ENCODE peak calls at places on chromosomes 4 and X, in eight cellular contexts. B is breast epithelium, Z is HepG2, N is GM23338, T is K562, Y is HCT116, M is SK-N-SH, S is suprapubic skin. H is an unnamed sample.

GRCh38 chr4:88033309-88033708 is 25.9 kb downstream of the PKD2 start:
- DNase-seq in B (no peak), Z (peak; percentile 71), N (peak; percentile 81), T (peak; percentile 22), Y (peak; percentile 34), M (peak; percentile 54), S (no peak), H (peak; percentile 25)

GRCh38 chr4:178296669-178297068 is 854.4 kb upstream of the AGA start:
- DNase-seq in B (no peak), Z (no peak), N (no peak), T (no peak), Y (no peak), M (no peak), S (no peak), H (no peak)

GRCh38 chr4:86092684-86093083 is 267.2 kb downstream of the MAPK10 start:
- DNase-seq in B (no peak), Z (no peak), N (no peak), T (no peak), Y (no peak), M (no peak), S (no peak), H (no peak)

GRCh38 chr4:36351082-36351666 is 69.8 kb downstream of the DTHD1 start:
- DNase-seq in B (peak; percentile 27), Z (peak; percentile 19), N (peak; percentile 74), T (peak; percentile 18), Y (peak; percentile 36), M (peak; percentile 18), S (no peak), H (peak; percentile 72)

GRCh38 chr4:179196511-179196910 is 1754.3 kb upstream of the AGA start:
- DNase-seq in B (no peak), Z (no peak), N (peak; percentile 34), T (no peak), Y (no peak), M (no peak), S (no peak), H (no peak)

GRCh38 chrX:136209016-136209738 is 42.0 kb downstream of the MAP7D3 start:
- DNase-seq in B (no peak), Z (no peak), N (peak; percentile 57), T (peak; percentile 50), Y (no peak), M (peak; percentile 62), S (no peak), H (peak; percentile 45)

GRCh38 chrX:9310596-9310995 is 154.3 kb upstream of the TBL1X start:
- DNase-seq in B (no peak), Z (no peak), N (no peak), T (no peak), Y (no peak), M (no peak), S (no peak), H (no peak)

GRCh38 chrX:74119016-74119910 is 184.7 kb upstream of the ZCCHC13 start:
- DNase-seq in B (no peak), Z (no peak), N (no peak), T (no peak), Y (peak; percentile 24), M (no peak), S (no peak), H (no peak)

GRCh38 chrX:22674947-22675346 is 324.8 kb upstream of the DDX53 start:
- DNase-seq in B (no peak), Z (no peak), N (no peak), T (no peak), Y (no peak), M (no peak), S (no peak), H (no peak)

GRCh38 chr4:71630783-71631182 is 153.1 kb downstream of the GC start:
- DNase-seq in B (no peak), Z (no peak), N (no peak), T (no peak), Y (no peak), M (no peak), S (no peak), H (no peak)

GRCh38 chr4:38406243-38406642 is 257.8 kb upstream of the KLF3 start:
- DNase-seq in B (no peak), Z (no peak), N (no peak), T (no peak), Y (no peak), M (no peak), S (no peak), H (no peak)

GRCh38 chrX:107629533-107629909 is 1.2 kb downstream of the PRPS1 start:
- DNase-seq in B (no peak), Z (peak; percentile 6), N (peak; percentile 13), T (peak; percentile 19), Y (no peak), M (peak; percentile 25), S (no peak), H (no peak)

GRCh38 chrX:103253608-103254007 is 1.3 kb downstream of the TCEAL8 start:
- DNase-seq in B (no peak), Z (no peak), N (no peak), T (peak; percentile 12), Y (no peak), M (no peak), S (no peak), H (no peak)

GRCh38 chr4:5044341-5044740 is 6.9 kb upstream of the STK32B start:
- DNase-seq in B (no peak), Z (no peak), N (no peak), T (no peak), Y (no peak), M (no peak), S (no peak), H (no peak)

GRCh38 chrX:19857131-19857530 is 30.3 kb downstream of the SH3KBP1 start:
- DNase-seq in B (no peak), Z (no peak), N (no peak), T (no peak), Y (no peak), M (no peak), S (no peak), H (no peak)

GRCh38 chr4:3803475-3803847 is 37.3 kb downstream of the ADRA2C start:
- DNase-seq in B (no peak), Z (peak; percentile 78), N (no peak), T (no peak), Y (no peak), M (no peak), S (no peak), H (no peak)

GRCh38 chrX:2261838-2262678 is 238.7 kb downstream of the DHRSX start:
- DNase-seq in B (no peak), Z (no peak), N (no peak), T (no peak), Y (no peak), M (no peak), S (peak; percentile 61), H (no peak)

GRCh38 chrX:18348047-18348446 is 6.4 kb downstream of the SCML2 start:
- DNase-seq in B (no peak), Z (no peak), N (no peak), T (no peak), Y (no peak), M (no peak), S (no peak), H (no peak)

GRCh38 chrX:9352683-9353430 is 112.0 kb upstream of the TBL1X start:
- DNase-seq in B (no peak), Z (peak; percentile 4), N (no peak), T (peak; percentile 36), Y (no peak), M (no peak), S (no peak), H (peak; percentile 41)

GRCh38 chrX:143663755-143664154 is 27.9 kb upstream of the SLITRK4 start:
- DNase-seq in B (no peak), Z (no peak), N (peak; percentile 0), T (no peak), Y (no peak), M (no peak), S (no peak), H (no peak)

DNA sequence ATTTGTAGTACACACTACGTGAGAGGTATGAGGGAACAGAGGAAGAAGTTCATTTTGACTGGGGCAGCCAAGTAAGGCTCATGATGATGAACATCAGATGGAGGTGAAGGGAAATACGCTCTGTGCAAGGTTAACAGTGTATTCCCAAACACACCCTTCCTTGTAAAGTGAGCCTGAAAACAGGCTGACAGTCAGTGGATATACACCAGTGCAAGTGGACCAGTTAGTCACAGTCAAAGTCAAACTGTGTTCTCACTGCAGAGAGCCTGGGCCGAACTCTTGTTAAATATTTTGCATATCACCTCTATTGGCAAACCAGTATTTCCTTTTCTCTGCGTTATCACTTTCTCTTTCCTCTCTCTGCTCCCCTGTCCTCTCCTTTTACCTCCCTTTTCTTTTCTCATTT is 23.4 kb upstream of the RHOH start:
- DNase-seq in B (no peak), Z (no peak), N (no peak), T (no peak), Y (no peak), M (no peak), S (no peak), H (no peak)
- TF ChIP-seq POLR2AphosphoS5 in B (no peak), Z (no peak), N (no peak), T (no peak), Y (no peak), M (no peak), S (no peak), H (no peak)

GRCh38 chr4:24914460-24914859 is 1.6 kb upstream of the CCDC149 start:
- DNase-seq in B (no peak), Z (no peak), N (no peak), T (no peak), Y (no peak), M (no peak), S (no peak), H (no peak)
- H3K4me1 ChIP-seq in B (no peaks in the 10 kb centered on the region), Z (no peaks in the 10 kb centered on the region), N (peaks cover 18% of the 10 kb centered on the region), T (peaks cover 10% of the 10 kb centered on the region), Y (peaks cover 10% of the 10 kb centered on the region), M (no peaks in the 10 kb centered on the region), S (peaks cover 14% of the 10 kb centered on the region), H (no peaks in the 10 kb centered on the region)

DNA sequence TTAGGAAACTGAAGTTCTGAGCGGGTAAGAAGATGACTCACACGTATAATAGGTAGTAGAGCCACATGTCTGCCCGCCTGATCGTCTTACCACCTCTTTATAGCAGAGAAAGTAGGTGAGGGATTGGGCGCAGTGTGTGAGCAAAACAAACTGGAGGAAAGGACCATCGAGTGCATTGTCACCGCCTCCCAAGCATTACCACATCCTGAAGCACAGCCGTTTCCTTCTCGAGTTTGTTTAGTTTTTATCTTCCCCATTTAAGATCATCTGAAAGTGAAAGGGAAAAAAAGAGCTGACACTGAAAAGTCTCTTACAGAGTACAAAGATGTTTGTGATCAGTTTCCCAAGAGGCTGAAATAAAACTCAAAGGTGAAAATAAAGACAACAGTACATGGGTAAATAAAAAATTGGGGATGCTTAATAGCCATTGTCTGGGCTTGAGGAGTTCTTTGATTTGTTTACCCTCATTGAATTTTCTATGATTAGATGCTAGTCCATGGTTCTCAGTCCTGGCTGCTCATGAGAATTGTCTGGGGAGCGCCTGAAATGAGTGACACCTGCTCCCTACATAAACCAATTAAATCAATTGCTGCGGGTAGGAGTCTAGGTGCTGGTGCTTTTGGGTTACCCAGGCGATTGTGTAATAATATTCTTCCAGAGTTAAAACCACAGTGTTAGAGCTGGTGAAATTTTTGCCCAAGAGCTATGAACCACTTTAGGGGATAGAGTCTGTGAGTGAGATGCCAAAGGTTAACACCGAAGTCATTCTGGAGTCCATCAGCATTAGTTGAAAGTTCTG is 15.0 kb downstream of the PDK3 start:
- DNase-seq in B (peak; percentile 26), Z (no peak), N (no peak), T (no peak), Y (no peak), M (no peak), S (no peak), H (peak; percentile 74)
- TF ChIP-seq POLR2AphosphoS5 in B (peak; percentile 33), Z (no peak), N (no peak), T (no peak), Y (no peak), M (no peak), S (no peak), H (peak; percentile 56)

GRCh38 chr4:21728231-21728758 is 220.3 kb downstream of the KCNIP4 start:
- DNase-seq in B (no peak), Z (no peak), N (no peak), T (no peak), Y (no peak), M (no peak), S (no peak), H (no peak)
- H3K4me1 ChIP-seq in B (no peaks in the 10 kb centered on the region), Z (no peaks in the 10 kb centered on the region), N (no peaks in the 10 kb centered on the region), T (no peaks in the 10 kb centered on the region), Y (no peaks in the 10 kb centered on the region), M (no peaks in the 10 kb centered on the region), S (no peaks in the 10 kb centered on the region), H (no peaks in the 10 kb centered on the region)